ENCODE peak calls at places on chromosome 15, in five cellular contexts. I is IMR-90, G is A549, H is SK-N-SH, Z is K562. F is an unnamed sample.
A peak's percentile ranks its signal among the peaks of the same experiment; 100 is the strongest.

GRCh38 chr15:57251308-57251707 is 125.0 kb upstream of the CGNL1 start:
- DNase-seq in Z (no peak), G (no peak), I (peak; percentile 23), H (no peak), F (no peak)

GRCh38 chr15:58423858-58424608 is 7.8 kb upstream of the LIPC start:
- DNase-seq in I (peak; percentile 42), Z (no peak), G (no peak), H (no peak), F (no peak)

GRCh38 chr15:99433026-99433756 is 132.6 kb upstream of the MEF2A start:
- DNase-seq in G (no peak), I (no peak), H (no peak), Z (peak; percentile 61), F (no peak)

GRCh38 chr15:56056626-56057025 is 63.2 kb upstream of the NEDD4 start:
- DNase-seq in G (no peak), Z (no peak), I (no peak), H (no peak), F (no peak)

GRCh38 chr15:85174521-85174920 is 192.9 kb downstream of the PDE8A start:
- DNase-seq in H (no peak), Z (no peak), G (no peak), I (no peak), F (no peak)

GRCh38 chr15:68768321-68768720 is 52.4 kb downstream of the ANP32A start:
- DNase-seq in H (no peak), G (peak; percentile 38), Z (no peak), I (peak; percentile 37), F (no peak)

GRCh38 chr15:92714071-92714456 is 58.5 kb upstream of the FAM174B start:
- DNase-seq in H (peak; percentile 83), Z (no peak), G (peak; percentile 56), I (peak; percentile 25), F (no peak)

GRCh38 chr15:56906766-56907165 is 11.7 kb upstream of the TCF12 start:
- DNase-seq in G (no peak), H (no peak), I (no peak), Z (no peak), F (no peak)

GRCh38 chr15:39239562-39239961 is 341.3 kb upstream of the THBS1 start:
- DNase-seq in G (no peak), I (peak; percentile 84), H (no peak), Z (no peak), F (no peak)

GRCh38 chr15:63109498-63110290 is 12.0 kb upstream of the LACTB start:
- DNase-seq in H (no peak), Z (peak; percentile 76), G (no peak), I (peak; percentile 73), F (no peak)

GRCh38 chr15:96341465-96342142 is 11.1 kb downstream of the NR2F2 start:
- DNase-seq in Z (no peak), H (no peak), G (no peak), I (no peak), F (no peak)

GRCh38 chr15:98580577-98580976 is 67.8 kb upstream of the IGF1R start:
- DNase-seq in H (no peak), Z (no peak), I (no peak), G (no peak), F (no peak)

GRCh38 chr15:98776607-98777281 is 128.4 kb downstream of the IGF1R start:
- DNase-seq in Z (peak; percentile 26), H (no peak), I (peak; percentile 50), G (no peak), F (peak; percentile 67)

GRCh38 chr15:59294961-59295741 is 77.5 kb downstream of the MYO1E start:
- DNase-seq in H (no peak), Z (no peak), I (peak; percentile 95), G (peak; percentile 91), F (no peak)

GRCh38 chr15:49421991-49422390 is 1.1 kb upstream of the FGF7 start:
- DNase-seq in G (peak; percentile 40), H (peak; percentile 23), I (peak; percentile 81), Z (peak; percentile 24), F (peak; percentile 12)
- TF ChIP-seq RCOR1 in G (no peak), H (no peak), I (no peak), Z (no peak), F (no peak)

GRCh38 chr15:31975446-31976229 is 54.7 kb upstream of the CHRNA7 start:
- DNase-seq in I (no peak), Z (no peak), G (peak; percentile 40), H (peak; percentile 79), F (no peak)
- TF ChIP-seq RCOR1 in I (no peak), Z (no peak), G (no peak), H (no peak), F (no peak)

GRCh38 chr15:70777156-70777926 is 14.0 kb upstream of the UACA start:
- DNase-seq in G (no peak), H (no peak), Z (no peak), I (no peak), F (no peak)

GRCh38 chr15:70772402-70772801 is 9.0 kb upstream of the UACA start:
- DNase-seq in G (no peak), Z (no peak), H (no peak), I (peak; percentile 66), F (no peak)

GRCh38 chr15:70770863-70771262 is 7.5 kb upstream of the UACA start:
- DNase-seq in I (no peak), G (no peak), Z (no peak), H (no peak), F (no peak)

GRCh38 chr15:70778258-70779076 is 15.1 kb upstream of the UACA start:
- DNase-seq in Z (no peak), I (peak; percentile 94), G (peak; percentile 73), H (no peak), F (no peak)

DNA sequence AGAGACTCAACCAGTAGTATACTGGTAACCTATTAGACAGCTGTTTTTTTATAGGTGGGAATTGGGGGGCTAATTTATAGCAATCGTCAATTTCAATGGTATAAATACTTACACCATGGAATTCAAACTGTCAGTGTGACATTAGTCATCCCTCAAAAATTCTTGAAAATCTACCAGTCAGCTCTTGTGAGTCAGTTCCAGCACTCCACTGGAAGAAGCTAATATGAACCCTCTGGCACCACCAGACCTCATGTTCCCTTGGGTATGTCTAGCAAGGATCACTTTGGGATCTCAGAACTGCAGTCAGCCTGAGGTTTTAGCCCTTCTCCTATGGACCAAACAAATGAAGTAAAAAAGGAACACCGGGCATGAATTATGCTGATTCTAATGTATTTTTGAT is 11.8 kb upstream of the UACA start:
- DNase-seq in Z (no peak), H (no peak), G (peak; percentile 36), I (peak; percentile 82), F (no peak)
- TF ChIP-seq RCOR1 in Z (no peak), H (no peak), G (no peak), I (no peak), F (no peak)

DNA sequence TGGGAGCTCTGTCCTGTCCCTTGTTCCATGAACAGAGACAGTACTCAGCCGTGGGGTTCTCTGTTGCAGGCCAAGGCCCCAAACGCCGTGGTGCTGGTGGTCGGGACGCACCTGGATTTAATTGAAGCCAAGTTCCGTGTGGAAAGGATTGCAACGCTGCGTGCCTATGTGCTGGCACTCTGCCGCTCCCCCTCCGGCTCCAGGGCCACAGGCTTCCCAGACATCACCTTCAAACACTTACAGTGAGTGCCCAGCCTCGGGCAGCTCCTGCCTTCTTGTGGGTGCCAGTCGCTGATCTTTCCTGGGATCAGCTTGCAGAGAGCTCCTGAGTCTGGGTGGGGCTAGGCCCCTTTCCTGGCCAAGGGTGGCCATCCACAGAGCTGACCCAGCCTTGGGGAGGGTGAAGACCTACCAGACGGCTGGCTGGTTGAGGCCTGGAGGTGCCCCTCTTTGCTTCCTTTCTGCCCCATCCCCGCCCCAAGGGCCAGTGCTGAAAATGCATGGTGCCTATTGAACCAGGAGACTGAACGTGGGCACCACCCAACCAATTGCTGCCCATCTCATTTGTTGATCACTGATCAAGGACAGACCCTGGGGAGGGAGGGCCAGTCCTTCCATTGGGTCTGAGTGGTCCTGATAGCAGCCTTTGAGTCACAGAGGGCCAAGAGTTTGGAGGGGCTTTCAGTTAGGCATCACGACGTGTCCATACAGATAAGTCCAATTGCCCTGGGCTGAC is 106.9 kb downstream of the LRRK1 start:
- DNase-seq in I (no peak), Z (no peak), H (no peak), G (no peak), F (no peak)
- TF ChIP-seq RCOR1 in I (no peak), Z (no peak), H (no peak), G (no peak), F (no peak)

GRCh38 chr15:65782096-65782495 is 10.0 kb downstream of the DENND4A start:
- DNase-seq in H (no peak), I (no peak), Z (no peak), G (no peak), F (no peak)
- TF ChIP-seq RCOR1 in H (no peak), I (no peak), Z (no peak), G (no peak), F (no peak)

DNA sequence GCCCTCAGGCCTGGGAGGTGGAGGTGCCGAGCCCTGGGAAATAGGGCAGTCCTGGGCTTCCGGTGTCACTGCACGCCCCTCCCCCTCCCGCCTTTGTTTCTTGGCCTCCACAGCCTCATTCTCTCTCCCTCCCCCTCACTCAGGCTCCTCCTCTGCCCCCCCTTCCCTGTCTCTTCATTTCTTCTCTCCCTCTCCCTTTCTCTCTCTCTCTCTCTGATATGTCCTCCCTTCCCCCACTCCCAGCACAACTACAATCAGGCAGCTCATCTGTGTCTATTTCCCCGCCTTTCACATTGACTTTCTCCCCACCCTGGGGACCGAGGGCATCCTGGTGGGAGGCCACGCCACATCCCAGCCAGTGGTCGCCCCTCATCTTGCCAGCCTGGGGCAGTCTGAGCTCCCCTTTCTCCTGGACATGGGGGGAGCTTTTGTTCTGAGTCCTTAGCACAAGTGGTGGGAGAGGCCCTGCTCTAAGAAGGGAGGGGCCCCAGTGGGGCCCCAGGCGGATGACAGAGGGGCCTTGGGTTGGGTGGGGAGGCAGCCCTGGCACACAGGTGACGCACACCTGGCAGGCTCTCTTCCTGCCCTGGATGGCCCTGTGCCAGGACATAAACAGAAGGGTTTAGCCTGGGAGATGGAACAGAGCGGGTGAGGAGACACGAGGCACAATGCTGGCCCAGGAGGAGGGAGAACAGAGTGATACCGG is 40.1 kb downstream of the IDH2 start:
- DNase-seq in I (no peak), G (no peak), H (no peak), Z (peak; percentile 85), F (no peak)
- TF ChIP-seq RCOR1 in I (no peak), G (no peak), H (no peak), Z (no peak), F (no peak)

GRCh38 chr15:52278636-52279367 is 16.8 kb downstream of the MYO5C start:
- DNase-seq in G (no peak), I (no peak), H (no peak), Z (no peak), F (no peak)

GRCh38 chr15:52281085-52282035 is 14.2 kb downstream of the MYO5C start:
- DNase-seq in I (no peak), G (no peak), H (no peak), Z (no peak), F (no peak)

GRCh38 chr15:52282418-52282817 is 13.2 kb downstream of the MYO5C start:
- DNase-seq in Z (no peak), G (no peak), H (no peak), I (no peak), F (no peak)

GRCh38 chr15:52280326-52281084 is 15.1 kb downstream of the MYO5C start:
- DNase-seq in H (no peak), G (no peak), I (no peak), Z (no peak), F (no peak)

DNA sequence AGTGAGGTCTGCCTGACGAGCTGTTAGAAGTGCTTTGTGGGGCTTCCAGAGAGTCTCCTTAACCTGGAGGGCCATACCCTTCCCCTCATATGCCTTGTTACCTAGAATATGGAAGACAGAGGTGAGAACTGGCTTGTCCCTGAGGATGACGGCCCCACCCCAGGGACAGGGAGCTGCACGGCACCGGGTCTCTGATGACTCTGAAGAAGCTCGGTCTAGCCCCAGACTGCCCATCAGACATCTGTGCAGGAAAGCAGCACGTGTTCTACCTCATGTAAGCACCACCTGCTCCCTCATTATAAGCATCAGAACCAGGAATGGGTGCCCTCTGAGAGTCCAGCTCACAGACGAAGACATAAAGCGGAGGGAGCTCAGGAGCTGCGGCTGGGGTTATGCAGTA is 18.0 kb downstream of the MYO5C start:
- DNase-seq in G (no peak), H (no peak), I (no peak), Z (no peak), F (no peak)
- TF ChIP-seq RCOR1 in G (no peak), H (no peak), I (no peak), Z (no peak), F (no peak)

F was measured in GM12878.